ENCODE peak calls at places on chromosomes 12 and 14, in seven cellular contexts. B is HFFc6, A is RWPE1, I is progenitor cell of endocrine pancreas, H is osteocyte, E is AG04450, P is AG10803. D is an unnamed sample.

GRCh38 chr14:77645520-77646230 is 29.2 kb upstream of the SPTLC2 start:
- DNase-seq in B (no peak), A (no peak), I (no peak), H (no peak), E (no peak), P (no peak), D (no peak)

GRCh38 chr12:115341442-115341841 is 657.5 kb upstream of the TBX3 start:
- DNase-seq in B (peak; percentile 99), A (peak; percentile 97), I (no peak), H (peak; percentile 92), E (peak; percentile 97), P (peak; percentile 96), D (no peak)

GRCh38 chr14:92551066-92551841 is 37.7 kb downstream of the RIN3 start:
- DNase-seq in B (no peak), A (no peak), I (no peak), H (no peak), E (no peak), P (no peak), D (no peak)

GRCh38 chr14:95761436-95761835 is 47.5 kb upstream of the TCL1A start:
- DNase-seq in B (no peak), A (no peak), I (no peak), H (no peak), E (no peak), P (no peak), D (no peak)

GRCh38 chr12:111055181-111055880 is 135.0 kb upstream of the MYL2 start:
- DNase-seq in B (no peak), A (no peak), I (no peak), H (no peak), E (no peak), P (no peak), D (no peak)

GRCh38 chr12:122064780-122065588 is 13.6 kb upstream of the MLXIP start:
- DNase-seq in B (peak; percentile 76), A (peak; percentile 42), I (no peak), H (no peak), E (no peak), P (peak; percentile 82), D (no peak)

GRCh38 chr12:89353188-89353822 is 1.0 kb upstream of the DUSP6 start:
- DNase-seq in B (peak; percentile 40), A (peak; percentile 59), I (peak; percentile 86), H (peak; percentile 93), E (no peak), P (peak; percentile 68), D (peak; percentile 53)

GRCh38 chr12:102298022-102298421 is 100.4 kb upstream of the PMCH start:
- DNase-seq in B (peak; percentile 75), A (peak; percentile 8), I (no peak), H (no peak), E (no peak), P (peak; percentile 86), D (no peak)

GRCh38 chr12:114688256-114688845 is 4.4 kb upstream of the TBX3 start:
- DNase-seq in B (no peak), A (no peak), I (no peak), H (no peak), E (no peak), P (no peak), D (no peak)

GRCh38 chr12:113749433-113749815 is 216.7 kb downstream of the RBM19 start:
- DNase-seq in B (no peak), A (no peak), I (no peak), H (no peak), E (no peak), P (no peak), D (no peak)

GRCh38 chr14:49089078-49089477 is 497.1 kb downstream of the RPS29 start:
- DNase-seq in B (no peak), A (no peak), I (no peak), H (no peak), E (no peak), P (no peak), D (no peak)

GRCh38 chr12:29283969-29284368 is 97.0 kb downstream of the ERGIC2 start:
- DNase-seq in B (no peak), A (no peak), I (no peak), H (no peak), E (no peak), P (no peak), D (no peak)

GRCh38 chr14:95228240-95228639 is 70.9 kb upstream of the DICER1 start:
- DNase-seq in B (no peak), A (no peak), I (no peak), H (no peak), E (no peak), P (no peak), D (no peak)

GRCh38 chr12:12714276-12715001 is 2.7 kb upstream of the CDKN1B start:
- DNase-seq in B (no peak), A (no peak), I (no peak), H (no peak), E (no peak), P (no peak), D (peak; percentile 55)

GRCh38 chr14:60561845-60562746 is 53.1 kb downstream of the SIX6 start:
- DNase-seq in B (peak; percentile 65), A (peak; percentile 46), I (peak; percentile 23), H (no peak), E (peak; percentile 44), P (peak; percentile 80), D (no peak)
- TF ChIP-seq CTCF in B (peak; percentile 72), A (peak; percentile 39), I (peak; percentile 84), H (peak; percentile 75), E (peak; percentile 79), P (peak; percentile 87), D (no peak)

DNA sequence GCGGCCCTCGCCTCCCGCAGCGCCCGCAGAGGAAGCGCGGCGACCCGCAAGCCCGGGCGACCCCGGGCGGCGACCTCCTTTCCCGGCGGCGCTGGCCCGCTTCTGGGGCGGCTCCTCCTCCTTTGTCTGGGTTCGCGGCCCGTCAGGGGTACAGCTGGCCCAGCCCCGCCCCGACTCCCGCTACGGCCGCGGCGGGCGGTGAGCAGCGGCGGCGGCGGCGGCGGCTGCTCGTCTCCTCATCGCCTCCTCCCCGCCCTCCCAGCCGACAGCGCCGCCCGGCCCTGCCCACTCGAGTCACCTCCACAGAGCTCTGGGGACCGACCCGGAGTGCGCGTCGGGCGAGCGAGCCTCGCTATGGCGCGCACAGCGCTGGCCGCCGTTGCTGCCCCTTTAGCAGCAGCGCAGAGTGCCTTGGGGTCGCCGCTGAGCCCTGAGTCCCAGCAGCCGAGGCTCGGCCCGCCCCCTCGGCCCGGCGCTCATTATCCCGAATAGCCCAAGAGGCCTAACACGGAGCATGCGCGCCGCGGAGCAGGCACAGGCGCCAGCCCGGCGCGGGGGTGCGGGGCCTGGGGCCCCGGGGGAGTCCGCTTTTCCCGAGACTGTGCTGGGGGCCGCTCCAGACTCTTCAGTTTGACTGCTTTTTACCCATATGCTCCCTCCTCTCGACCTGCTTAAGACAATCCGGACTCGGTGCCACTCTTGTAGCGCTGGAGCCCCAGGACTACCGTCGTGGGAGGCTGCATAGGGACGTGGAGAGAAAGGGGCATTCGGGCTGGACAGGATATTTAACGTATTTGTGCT is at the start of gene SOS2:
- DNase-seq in B (peak; percentile 69), A (peak; percentile 75), I (peak; percentile 86), H (peak; percentile 95), E (peak; percentile 39), P (peak; percentile 81), D (peak; percentile 87)
- TF ChIP-seq CTCF in B (peak; percentile 46), A (no peak), I (no peak), H (no peak), E (no peak), P (no peak), D (no peak)

DNA sequence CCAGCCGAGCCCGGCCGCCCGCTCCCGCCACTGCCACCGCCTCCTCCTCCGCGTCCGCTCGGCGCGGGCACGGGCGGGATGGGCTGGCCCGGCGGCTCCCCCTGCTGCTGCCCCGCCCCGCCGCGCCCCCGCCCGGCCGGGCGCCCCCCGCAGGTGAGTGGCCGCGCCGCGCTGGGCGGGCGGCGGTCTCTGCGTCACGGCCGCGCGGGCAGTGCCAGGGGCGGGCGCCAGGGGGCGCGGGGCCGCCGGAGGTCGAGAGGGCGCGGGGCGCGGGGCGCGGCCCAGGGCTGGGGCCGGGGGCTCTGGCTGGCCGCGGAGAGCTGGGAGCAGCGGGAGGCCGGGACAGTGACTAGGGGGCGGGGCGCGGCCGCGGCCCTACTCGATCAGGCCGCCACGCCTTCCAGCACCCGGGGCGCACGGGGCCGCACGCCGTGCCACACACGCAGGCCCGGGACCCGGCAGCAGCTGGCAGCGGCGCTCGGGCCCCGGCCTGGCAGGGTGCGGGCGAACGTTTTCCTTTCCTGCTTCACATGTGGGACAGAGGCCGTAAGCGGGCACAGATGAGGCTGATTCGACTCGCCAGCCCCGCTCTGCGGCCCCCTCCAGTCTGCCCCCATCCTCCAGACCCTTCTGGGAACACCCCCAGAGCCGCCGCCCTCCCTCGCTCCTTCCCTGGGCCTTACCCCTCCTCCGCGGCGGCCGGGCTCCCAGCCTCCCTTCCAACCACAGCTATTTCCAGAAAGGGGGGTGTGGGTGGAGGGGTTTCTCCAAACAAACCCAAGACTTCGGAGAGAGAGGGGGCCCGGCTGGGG is 2.4 kb upstream of the TNS2 start:
- DNase-seq in B (peak; percentile 56), A (peak; percentile 76), I (peak; percentile 79), H (peak; percentile 94), E (no peak), P (peak; percentile 90), D (peak; percentile 80)
- TF ChIP-seq CTCF in B (peak; percentile 46), A (peak; percentile 89), I (peak; percentile 41), H (peak; percentile 30), E (no peak), P (no peak), D (no peak)

DNA sequence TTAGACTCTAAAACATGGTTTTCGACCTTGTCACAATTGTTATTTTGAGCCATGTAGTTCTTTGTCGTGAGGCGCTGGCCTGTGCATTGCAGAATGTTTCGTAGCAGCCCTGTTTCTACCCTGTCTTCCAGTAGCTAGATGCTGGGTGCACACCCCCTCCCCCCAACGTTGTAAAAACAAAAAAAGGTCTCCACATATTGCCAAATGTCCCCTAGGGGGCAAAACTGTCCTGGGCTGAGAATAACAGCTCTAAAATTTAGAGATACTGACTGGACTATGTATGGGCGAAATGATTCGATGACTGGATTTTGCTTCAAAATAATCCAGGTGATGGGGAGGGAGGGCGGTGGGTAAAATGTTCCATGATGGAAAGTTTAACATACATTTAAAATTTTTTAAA is 126.1 kb upstream of the FUT8 start:
- DNase-seq in B (no peak), A (no peak), I (no peak), H (no peak), E (no peak), P (peak; percentile 10), D (no peak)
- TF ChIP-seq CTCF in B (peak; percentile 69), A (no peak), I (peak; percentile 17), H (no peak), E (peak; percentile 24), P (peak; percentile 33), D (no peak)

GRCh38 chr12:58877243-58877743 is 43.0 kb downstream of the LRIG3 start:
- DNase-seq in B (peak; percentile 66), A (peak; percentile 84), I (no peak), H (no peak), E (peak; percentile 97), P (peak; percentile 86), D (no peak)

GRCh38 chr12:58873496-58873895 is 46.8 kb downstream of the LRIG3 start:
- DNase-seq in B (no peak), A (no peak), I (no peak), H (no peak), E (no peak), P (peak; percentile 71), D (no peak)

DNA sequence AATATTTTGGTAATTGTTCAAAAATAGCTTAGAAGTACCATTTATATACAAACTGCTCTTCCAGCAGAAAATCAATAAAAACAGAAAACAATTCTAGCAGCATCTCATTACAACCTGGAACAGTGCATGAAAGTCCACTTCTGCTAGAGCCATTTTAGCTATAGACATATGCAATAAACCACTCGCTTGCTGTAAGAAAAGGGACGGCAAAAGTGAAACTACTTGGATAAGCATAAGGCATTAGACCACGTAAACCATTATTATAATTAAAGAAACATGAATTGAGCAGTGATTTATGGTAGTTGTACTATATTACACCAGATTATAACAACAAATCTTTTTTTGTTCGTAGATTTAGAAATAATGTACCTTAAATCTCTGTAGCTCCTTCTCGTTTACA is 48.7 kb downstream of the LRIG3 start:
- DNase-seq in B (peak; percentile 16), A (no peak), I (no peak), H (no peak), E (no peak), P (peak; percentile 63), D (no peak)
- TF ChIP-seq CTCF in B (no peak), A (no peak), I (no peak), H (no peak), E (no peak), P (no peak), D (no peak)

D was measured in activated B cell treated with CpG ODN at 0.5 μM for 24 hours.